ENCODE peak calls at places on chromosomes 5 and 9, in four cellular contexts. C is HepG2, A is WTC11, L is GM12878. T is an unnamed sample.

GRCh38 chr5:128436825-128437224 is 101.2 kb downstream of the FBN2 start:
- DNase-seq in C (peak), A (no peak), L (no peak), T (no peak)

GRCh38 chr9:385818-386398 is 171.2 kb downstream of the DOCK8 start:
- DNase-seq in C (peak), A (peak), L (no peak), T (peak)

GRCh38 chr5:6505779-6506557 is 57.3 kb downstream of the UBE2QL1 start:
- DNase-seq in C (no peak), A (no peak), L (no peak), T (no peak)

GRCh38 chr5:55497712-55498111 is 37.1 kb downstream of the PLPP1 start:
- DNase-seq in C (no peak), A (no peak), L (no peak), T (no peak)

GRCh38 chr5:50967388-50968039 is 301.1 kb downstream of the PARP8 start:
- DNase-seq in C (no peak), A (peak), L (no peak), T (no peak)

GRCh38 chr5:164747371-164747770 is 1242.0 kb downstream of the MAT2B start:
- DNase-seq in C (no peak), A (no peak), L (no peak), T (no peak)

GRCh38 chr9:5455181-5455580 is 4.8 kb downstream of the CD274 start:
- DNase-seq in C (no peak), A (no peak), L (no peak), T (no peak)

GRCh38 chr9:114261026-114261425 is 61.9 kb upstream of the ORM1 start:
- DNase-seq in C (no peak), A (peak), L (no peak), T (no peak)

GRCh38 chr5:81638471-81638870 is 112.4 kb downstream of the SSBP2 start:
- DNase-seq in C (no peak), A (no peak), L (no peak), T (no peak)

GRCh38 chr9:12708562-12709298 is 15.5 kb downstream of the TYRP1 start:
- DNase-seq in C (peak), A (no peak), L (no peak), T (no peak)

GRCh38 chr5:125835293-125836172 is 587.7 kb upstream of the GRAMD2B start:
- DNase-seq in C (peak), A (peak), L (no peak), T (no peak)

GRCh38 chr5:149220750-149221149 is 50.9 kb upstream of the AFAP1L1 start:
- DNase-seq in C (peak), A (no peak), L (no peak), T (no peak)

GRCh38 chr5:65986050-65986451 is 59.7 kb downstream of the ERBIN start:
- DNase-seq in C (no peak), A (no peak), L (no peak), T (no peak)

GRCh38 chr9:91395106-91395552 is 28.5 kb downstream of the NFIL3 start:
- DNase-seq in C (peak), A (no peak), L (no peak), T (no peak)

GRCh38 chr9:121122450-121123032 is 47.8 kb downstream of the CNTRL start:
- DNase-seq in C (no peak), A (no peak), L (peak), T (peak)

GRCh38 chr9:95691435-95691834 is 174.7 kb upstream of the PTCH1 start:
- DNase-seq in C (no peak), A (no peak), L (no peak), T (no peak)

GRCh38 chr5:113448224-113448623 is 13.4 kb upstream of the TSSK1B start:
- DNase-seq in C (no peak), A (no peak), L (no peak), T (no peak)

GRCh38 chr5:78985407-78986223 is 505 bp upstream of the ARSB start:
- DNase-seq in C (peak), A (no peak), L (no peak), T (no peak)

GRCh38 chr5:67494186-67494842 is 297.7 kb upstream of the CD180 start:
- DNase-seq in C (no peak), A (no peak), L (no peak), T (no peak)

GRCh38 chr5:161544350-161544765 is 2.2 kb downstream of the GABRB2 start:
- DNase-seq in C (peak), A (peak), L (no peak), T (peak)

GRCh38 chr5:54294097-54294667 is 16.2 kb downstream of the ARL15 start:
- DNase-seq in C (no peak), A (no peak), L (no peak), T (peak)

GRCh38 chr9:76472925-76473324 is 13.9 kb downstream of the GCNT1 start:
- DNase-seq in C (no peak), A (no peak), L (no peak), T (no peak)

GRCh38 chr5:132771559-132771998 is 5.5 kb downstream of the SEPTIN8 start:
- DNase-seq in C (peak), A (peak), L (no peak), T (no peak)

GRCh38 chr5:140007311-140007710 is 35.8 kb downstream of the NRG2 start:
- DNase-seq in C (no peak), A (no peak), L (no peak), T (no peak)

GRCh38 chr5:67291671-67292070 is 95.1 kb upstream of the CD180 start:
- DNase-seq in C (no peak), A (no peak), L (no peak), T (no peak)

GRCh38 chr9:5612187-5612535 is 16.7 kb upstream of the RIC1 start:
- DNase-seq in C (no peak), A (no peak), L (no peak), T (no peak)

GRCh38 chr9:34459941-34460340 is 1.3 kb downstream of the DNAI1 start:
- DNase-seq in C (no peak), A (no peak), L (no peak), T (no peak)

GRCh38 chr9:127366594-127366993 is 30.4 kb upstream of the SLC2A8 start:
- DNase-seq in C (no peak), A (no peak), L (no peak), T (no peak)
- TF ChIP-seq NR2C2 in C (no peak), A (no peak), L (no peak), T (no peak)

GRCh38 chr5:39249560-39250274 is 30.4 kb upstream of the FYB1 start:
- DNase-seq in C (no peak), A (no peak), L (no peak), T (no peak)

GRCh38 chr5:39257554-39257953 is 38.2 kb upstream of the FYB1 start:
- DNase-seq in C (peak), A (no peak), L (no peak), T (no peak)

GRCh38 chr5:39255406-39255805 is 36.0 kb upstream of the FYB1 start:
- DNase-seq in C (no peak), A (no peak), L (no peak), T (no peak)

GRCh38 chr5:39256472-39256871 is 37.1 kb upstream of the FYB1 start:
- DNase-seq in C (no peak), A (no peak), L (peak), T (no peak)

DNA sequence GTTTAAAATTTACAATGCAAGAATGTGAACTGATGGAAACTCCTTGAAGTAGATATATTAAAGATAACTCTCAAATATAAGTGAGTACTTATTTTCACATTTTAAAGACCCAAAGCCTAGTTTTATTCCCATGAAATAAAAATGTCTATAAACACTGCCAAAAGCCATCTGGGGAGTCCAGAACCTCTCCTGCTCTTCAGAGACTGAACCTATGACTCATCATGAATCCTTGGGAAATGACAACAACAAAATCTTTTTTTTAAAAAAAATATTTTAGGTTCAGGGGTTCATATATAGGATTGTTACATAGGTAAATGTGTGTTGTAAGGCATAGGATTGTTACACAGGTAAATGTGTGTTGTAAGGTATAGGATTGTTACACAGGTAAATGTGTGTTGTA is 33.8 kb upstream of the FYB1 start:
- DNase-seq in C (no peak), A (no peak), L (no peak), T (no peak)
- TF ChIP-seq NR2C2 in C (no peak), A (no peak), L (no peak), T (no peak)

DNA sequence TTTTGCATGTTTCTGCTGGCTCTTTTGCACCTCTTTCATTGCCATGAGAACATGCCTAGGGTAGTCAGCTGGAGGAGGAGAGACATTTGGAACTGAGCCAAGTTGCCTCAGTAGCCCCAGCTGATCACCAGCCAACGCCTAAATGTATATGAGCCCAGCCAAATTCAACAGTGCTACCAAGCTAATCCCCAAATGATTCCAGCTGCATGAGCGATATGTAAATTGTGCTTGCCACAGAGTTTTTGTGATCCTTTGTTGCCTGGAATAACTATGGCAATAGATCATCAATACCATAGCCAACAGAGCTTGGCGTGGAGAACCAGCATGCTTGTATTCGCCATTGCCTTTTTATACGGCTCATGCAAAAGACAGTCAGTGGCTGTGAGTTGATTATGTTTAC is 110.5 kb downstream of the PRDM6 start:
- DNase-seq in C (no peak), A (no peak), L (no peak), T (no peak)
- TF ChIP-seq NR2C2 in C (no peak), A (no peak), L (no peak), T (no peak)

GRCh38 chr9:70952131-70952727 is 169.2 kb downstream of the TRPM3 start:
- DNase-seq in C (no peak), A (no peak), L (no peak), T (no peak)
- TF ChIP-seq NR2C2 in C (no peak), A (no peak), L (no peak), T (no peak)

DNA sequence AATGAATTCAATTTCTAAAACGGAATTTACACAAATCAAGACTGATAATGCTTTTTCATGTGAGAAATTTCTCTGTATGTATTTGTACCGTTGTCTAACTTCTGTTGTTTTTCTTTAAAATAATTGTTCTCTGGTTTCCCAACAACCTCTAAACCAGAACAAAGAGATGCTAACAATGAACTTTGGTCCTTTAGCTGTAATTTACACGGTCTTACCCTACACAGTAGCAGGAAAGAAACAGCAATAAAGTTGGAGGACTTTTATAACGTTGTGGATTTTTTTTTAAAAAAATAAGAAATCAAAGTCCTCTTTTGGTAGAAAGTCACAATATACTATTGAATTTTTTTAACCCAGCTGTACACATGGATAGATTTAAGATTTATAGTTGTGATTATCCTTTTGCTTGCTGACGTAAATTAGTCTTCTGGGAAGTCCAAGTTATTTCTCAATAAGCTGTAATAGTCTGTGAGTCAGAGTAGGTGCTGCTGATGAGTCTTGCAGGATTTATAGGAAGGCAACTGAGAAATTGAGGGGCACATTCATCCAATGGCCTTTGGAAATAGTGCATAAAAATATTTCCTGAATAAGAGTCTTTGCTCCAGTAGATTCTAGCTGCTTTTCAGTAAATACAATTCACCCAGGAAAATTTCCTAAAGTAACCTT is 76.8 kb upstream of the PCSK1 start:
- DNase-seq in C (no peak), A (no peak), L (no peak), T (no peak)
- TF ChIP-seq NR2C2 in C (no peak), A (no peak), L (no peak), T (no peak)

DNA sequence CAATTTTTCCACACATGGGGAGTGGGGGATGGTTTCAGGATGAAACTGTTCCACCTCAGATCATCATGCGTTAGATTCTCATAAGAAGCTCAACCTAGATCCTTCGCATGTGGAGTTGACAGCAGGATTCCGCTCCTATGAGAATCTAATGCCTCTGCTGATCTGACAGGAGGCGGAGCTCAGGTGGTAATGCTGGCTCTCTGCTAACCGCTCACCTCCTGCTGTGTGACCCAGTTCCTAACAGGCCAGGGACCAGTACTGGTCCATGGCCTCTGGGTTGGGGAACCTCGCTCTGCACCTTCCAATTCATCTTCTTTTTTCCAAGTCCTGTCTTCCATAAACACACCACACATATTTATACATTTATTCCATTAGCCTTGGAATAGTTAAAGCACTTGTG is 33.0 kb downstream of the POU5F2 start:
- DNase-seq in C (no peak), A (no peak), L (no peak), T (no peak)
- TF ChIP-seq NR2C2 in C (no peak), A (no peak), L (no peak), T (no peak)

DNA sequence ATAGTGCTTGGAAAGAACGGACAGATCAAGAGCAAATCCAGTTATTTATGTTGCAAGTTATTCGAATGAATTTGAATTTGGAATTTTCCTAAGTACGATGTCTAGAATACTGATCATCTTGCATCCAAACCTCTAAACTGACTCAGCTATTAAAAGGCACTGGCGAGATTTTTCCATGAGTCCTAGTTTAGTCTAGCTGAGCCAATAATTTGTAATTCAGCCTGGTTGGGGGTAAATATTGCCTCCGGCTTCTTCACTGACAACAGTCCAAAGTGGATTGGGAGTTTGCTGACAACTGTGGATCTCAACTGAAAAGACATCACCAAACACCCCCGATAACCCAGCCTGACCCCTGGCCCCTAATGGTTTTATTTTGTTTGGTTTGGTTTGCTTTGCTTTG is 189.9 kb upstream of the DAPK1 start:
- DNase-seq in C (no peak), A (no peak), L (no peak), T (no peak)
- TF ChIP-seq NR2C2 in C (no peak), A (no peak), L (no peak), T (no peak)